ENCODE peak calls at places on chromosomes 16 and 17, in nine cellular contexts. B is esophagus muscularis mucosa, E is GM12892, V is stomach, D is breast epithelium, H is GM12878, F is suprapubic skin, Z is prostate gland, P is K562. R is an unnamed sample.

GRCh38 chr16:51134269-51134812 is 16.7 kb downstream of the SALL1 start:
- DNase-seq in V (no peak), Z (no peak), H (no peak), F (no peak), P (no peak), E (no peak), B (no peak), D (no peak), R (no peak)

GRCh38 chr17:3385869-3386816 is at the start of gene OR3A2:
- DNase-seq in Z (no peak), E (no peak), D (no peak), P (no peak), H (no peak), V (no peak), F (no peak), B (no peak), R (no peak)

GRCh38 chr16:4743217-4743897 is 9.0 kb downstream of the DNAAF8 start:
- DNase-seq in P (no peak), E (no peak), Z (no peak), V (no peak), H (no peak), B (no peak), F (no peak), D (no peak), R (no peak)

GRCh38 chr17:28967240-28968135 is 16.2 kb upstream of the PHF12 start:
- DNase-seq in F (no peak), B (no peak), P (no peak), V (no peak), Z (no peak), E (no peak), H (no peak), D (no peak), R (no peak)

GRCh38 chr17:83067718-83068261 is 11.6 kb upstream of the METRNL start:
- DNase-seq in Z (no peak), E (no peak), V (no peak), F (peak; percentile 61), B (no peak), P (peak; percentile 71), H (no peak), D (no peak), R (no peak)

GRCh38 chr16:22789281-22789945 is 24.5 kb upstream of the HS3ST2 start:
- DNase-seq in Z (no peak), P (no peak), V (no peak), H (no peak), F (no peak), B (no peak), D (no peak), E (no peak), R (no peak)

GRCh38 chr17:79802736-79803420 is 6.0 kb upstream of the CBX8 start:
- DNase-seq in B (no peak), F (no peak), V (no peak), Z (no peak), P (peak; percentile 88), H (no peak), D (no peak), E (no peak), R (no peak)

GRCh38 chr16:30700491-30700890 is 1.5 kb downstream of the SRCAP start:
- DNase-seq in H (no peak), P (peak; percentile 64), F (no peak), B (no peak), E (no peak), Z (no peak), D (no peak), V (no peak), R (no peak)

GRCh38 chr17:4583796-4584124 is 569 bp upstream of the SMTNL2 start:
- DNase-seq in Z (no peak), H (no peak), B (no peak), V (no peak), P (peak; percentile 28), F (no peak), E (no peak), D (no peak), R (peak; percentile 18)

GRCh38 chr17:61133853-61134252 is 265.8 kb upstream of the TBX2 start:
- DNase-seq in E (no peak), V (no peak), F (no peak), D (no peak), B (no peak), P (no peak), Z (no peak), H (no peak), R (no peak)

GRCh38 chr16:57537596-57538234 is 1.3 kb upstream of the CCDC102A start:
- DNase-seq in V (no peak), E (no peak), P (no peak), D (peak; percentile 19), Z (no peak), H (no peak), B (no peak), F (peak; percentile 24), R (no peak)

GRCh38 chr16:47695746-47696145 is 234.6 kb downstream of the PHKB start:
- DNase-seq in Z (no peak), B (no peak), D (no peak), F (no peak), H (no peak), V (no peak), P (no peak), E (no peak), R (peak; percentile 77)

GRCh38 chr17:19566176-19566575 is 32.5 kb downstream of the SLC47A1 start:
- DNase-seq in F (no peak), V (no peak), B (no peak), P (no peak), D (no peak), H (no peak), Z (no peak), E (no peak), R (no peak)

GRCh38 chr17:77890771-77891170 is 67.7 kb upstream of the TNRC6C start:
- DNase-seq in P (no peak), Z (no peak), F (peak; percentile 31), H (no peak), V (no peak), B (no peak), D (no peak), E (no peak), R (no peak)

GRCh38 chr17:21239680-21240374 is 13.4 kb downstream of the NATD1 start:
- DNase-seq in F (no peak), Z (no peak), H (no peak), B (no peak), P (peak; percentile 62), V (no peak), E (no peak), D (no peak), R (no peak)

GRCh38 chr16:693364-693763 is 3.2 kb upstream of the WDR24 start:
- DNase-seq in Z (no peak), F (no peak), H (no peak), B (no peak), E (no peak), P (peak; percentile 9), D (no peak), V (no peak), R (no peak)
- TF ChIP-seq POLR2AphosphoS5 in Z (no peak), F (no peak), H (no peak), B (no peak), E (no peak), P (no peak), D (no peak), V (no peak), R (no peak)

DNA sequence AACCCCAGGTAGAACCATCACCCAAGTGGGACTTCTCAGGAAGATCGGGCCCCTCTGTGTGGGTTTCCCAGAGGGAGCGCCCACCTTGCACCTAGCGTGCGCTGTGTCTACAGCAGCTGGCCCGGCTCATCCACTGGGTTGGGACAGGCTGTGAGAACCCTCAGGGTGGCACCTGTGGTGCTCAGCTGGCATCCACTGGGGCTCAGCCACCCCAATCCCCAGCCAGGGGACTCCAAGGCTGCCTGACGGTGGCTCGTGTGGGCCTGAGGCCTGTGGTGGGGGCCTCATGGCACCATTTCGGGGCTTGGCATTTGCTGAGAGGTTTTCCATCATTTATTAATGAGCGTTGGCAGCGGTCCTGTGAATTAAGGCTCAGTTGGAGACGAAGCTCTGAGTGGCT is 28.4 kb downstream of the CACNG4 start:
- DNase-seq in H (no peak), E (no peak), B (no peak), V (no peak), Z (no peak), D (no peak), P (no peak), F (no peak), R (no peak)
- TF ChIP-seq POLR2AphosphoS5 in H (no peak), E (no peak), B (no peak), V (no peak), Z (no peak), D (no peak), P (no peak), F (no peak), R (no peak)

DNA sequence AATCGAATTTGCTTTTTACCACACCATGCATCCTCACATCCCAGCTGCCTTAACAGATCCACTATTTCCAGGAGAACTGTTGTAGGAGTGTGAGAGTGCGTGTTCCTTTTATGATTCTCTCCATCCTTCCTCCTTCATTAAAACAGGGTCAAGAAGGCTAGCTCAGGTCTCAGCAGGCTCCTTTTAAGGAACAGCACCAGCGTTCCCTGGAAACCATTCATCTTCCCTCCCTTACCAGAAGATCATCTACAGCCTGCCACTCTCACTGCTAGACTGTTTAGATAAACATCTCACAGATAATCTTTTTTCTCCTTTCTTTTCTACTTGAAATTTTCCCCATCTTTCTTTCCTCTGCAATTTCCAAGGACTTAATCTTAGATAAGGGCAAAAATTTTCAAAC is 1531.9 kb upstream of the CDH8 start:
- DNase-seq in B (no peak), F (no peak), Z (no peak), P (no peak), V (no peak), E (no peak), D (no peak), H (no peak), R (no peak)
- TF ChIP-seq POLR2AphosphoS5 in B (no peak), F (no peak), Z (no peak), P (no peak), V (no peak), E (no peak), D (no peak), H (no peak), R (no peak)

GRCh38 chr17:49730078-49730786 is 22.5 kb upstream of the SLC35B1 start:
- DNase-seq in P (no peak), E (no peak), H (no peak), F (peak; percentile 75), V (peak; percentile 55), Z (no peak), B (peak; percentile 93), D (peak; percentile 83), R (peak; percentile 64)
- TF ChIP-seq POLR2AphosphoS5 in P (no peak), E (no peak), H (no peak), F (peak; percentile 44), V (peak; percentile 40), Z (peak; percentile 67), B (peak; percentile 74), D (peak; percentile 94), R (no peak)

GRCh38 chr17:12536021-12536420 is 129.7 kb upstream of the MYOCD start:
- DNase-seq in B (no peak), D (no peak), V (peak; percentile 71), H (no peak), P (no peak), Z (no peak), F (no peak), E (no peak), R (no peak)
- TF ChIP-seq POLR2AphosphoS5 in B (no peak), D (no peak), V (peak; percentile 64), H (no peak), P (no peak), Z (peak; percentile 34), F (no peak), E (no peak), R (no peak)

GRCh38 chr17:74326506-74326905 is 480 bp downstream of the KIF19 start:
- DNase-seq in H (no peak), P (no peak), F (no peak), B (no peak), D (no peak), Z (no peak), V (no peak), E (no peak), R (no peak)
- TF ChIP-seq POLR2AphosphoS5 in H (no peak), P (no peak), F (no peak), B (no peak), D (no peak), Z (no peak), V (no peak), E (no peak), R (no peak)

R was measured in endothelial cell of umbilical vein.